ENCODE peak calls at places on chromosomes 3 and 15, in four cellular contexts. D is right lobe of liver, I is A549, V is HepG2. E is an unnamed sample.

GRCh38 chr3:11591401-11592266 is 52.1 kb downstream of the VGLL4 start:
- ATAC-seq in D (peak), I (peak), V (peak), E (peak)

GRCh38 chr3:38567498-38567897 is 71.4 kb downstream of the EXOG start:
- ATAC-seq in D (no peak), I (no peak), V (no peak), E (no peak)

GRCh38 chr3:170584585-170585007 is 1.3 kb downstream of the SLC7A14 start:
- ATAC-seq in D (peak), I (peak), V (peak), E (no peak)

GRCh38 chr15:37891754-37892368 is 42.6 kb upstream of the TMCO5A start:
- ATAC-seq in D (peak), I (peak), V (peak), E (no peak)

GRCh38 chr3:40718209-40718608 is 193.4 kb downstream of the ZNF621 start:
- ATAC-seq in D (no peak), I (no peak), V (no peak), E (no peak)

GRCh38 chr3:10447110-10447509 is 58.3 kb downstream of the ATP2B2 start:
- ATAC-seq in D (no peak), I (peak), V (no peak), E (no peak)

GRCh38 chr3:169604118-169604517 is 59.4 kb downstream of the MECOM start:
- ATAC-seq in D (no peak), I (no peak), V (no peak), E (no peak)

GRCh38 chr3:179036626-179037300 is 34.8 kb downstream of the ZMAT3 start:
- ATAC-seq in D (no peak), I (no peak), V (no peak), E (no peak)

GRCh38 chr3:177770821-177771220 is 573.5 kb upstream of the TBL1XR1 start:
- ATAC-seq in D (no peak), I (no peak), V (no peak), E (peak)

GRCh38 chr15:77992356-77993222 is 84.9 kb downstream of the TBC1D2B start:
- ATAC-seq in D (peak), I (no peak), V (peak), E (no peak)

GRCh38 chr3:160616311-160616710 is 50.9 kb upstream of the KPNA4 start:
- ATAC-seq in D (no peak), I (no peak), V (no peak), E (no peak)

GRCh38 chr3:124178531-124178930 is 186.6 kb upstream of the ROPN1 start:
- ATAC-seq in D (no peak), I (no peak), V (no peak), E (no peak)

GRCh38 chr3:136962961-136963360 is 5.2 kb downstream of the IL20RB start:
- ATAC-seq in D (no peak), I (no peak), V (no peak), E (no peak)

GRCh38 chr3:161484226-161484625 is 12.4 kb upstream of the OTOL1 start:
- ATAC-seq in D (no peak), I (no peak), V (no peak), E (no peak)

GRCh38 chr3:122992628-122993570 is 34.7 kb downstream of the SEMA5B start:
- ATAC-seq in D (no peak), I (peak), V (peak), E (peak)

GRCh38 chr3:137792633-137793271 is 28.6 kb downstream of the SOX14 start:
- ATAC-seq in D (peak), I (peak), V (peak), E (no peak)

GRCh38 chr15:69523010-69524001 is 70.7 kb downstream of the RPLP1 start:
- ATAC-seq in D (peak), I (peak), V (peak), E (peak)

GRCh38 chr15:48802867-48803266 is 8.0 kb downstream of the CEP152 start:
- ATAC-seq in D (no peak), I (peak), V (no peak), E (no peak)

GRCh38 chr3:28841436-28841835 is 439.4 kb upstream of the RBMS3 start:
- ATAC-seq in D (no peak), I (no peak), V (no peak), E (no peak)

GRCh38 chr3:10408680-10409079 is 87.8 kb upstream of the SEC13 start:
- ATAC-seq in D (no peak), I (no peak), V (no peak), E (no peak)

GRCh38 chr3:89859738-89860137 is 752.3 kb downstream of the EPHA3 start:
- ATAC-seq in D (no peak), I (no peak), V (no peak), E (no peak)

GRCh38 chr3:152046280-152046679 is 172.8 kb downstream of the SUCNR1 start:
- ATAC-seq in D (no peak), I (no peak), V (no peak), E (no peak)

GRCh38 chr3:24351779-24352469 is 142.7 kb downstream of the THRB start:
- ATAC-seq in D (peak), I (no peak), V (no peak), E (peak)

GRCh38 chr3:36756272-36756671 is 8.1 kb downstream of the DCLK3 start:
- ATAC-seq in D (no peak), I (no peak), V (no peak), E (no peak)

GRCh38 chr15:25783134-25783533 is 80.0 kb downstream of the ATP10A start:
- ATAC-seq in D (no peak), I (no peak), V (no peak), E (no peak)

GRCh38 chr3:158700559-158700958 is 28.1 kb upstream of the LXN start:
- ATAC-seq in D (peak), I (no peak), V (no peak), E (no peak)

GRCh38 chr3:3179407-3180094 is at the start of gene CRBN:
- ATAC-seq in D (peak), I (peak), V (peak), E (peak)
- TF ChIP-seq POLR2A in D (peak), I (peak), V (peak), E (peak)

GRCh38 chr3:58647661-58648141 is 18.9 kb downstream of the FAM3D start:
- ATAC-seq in D (peak), I (no peak), V (no peak), E (no peak)
- TF ChIP-seq POLR2A in D (no peak), I (no peak), V (no peak), E (no peak)

GRCh38 chr3:112642912-112643506 is 2.1 kb upstream of the CCDC80 start:
- ATAC-seq in D (peak), I (peak), V (peak), E (peak)

GRCh38 chr3:112639451-112640332 is 1.3 kb downstream of the CCDC80 start:
- ATAC-seq in D (no peak), I (no peak), V (no peak), E (no peak)

GRCh38 chr3:112643621-112644236 is 2.8 kb upstream of the CCDC80 start:
- ATAC-seq in D (no peak), I (no peak), V (no peak), E (no peak)

GRCh38 chr3:112640333-112640863 is 545 bp downstream of the CCDC80 start:
- ATAC-seq in D (peak), I (peak), V (no peak), E (peak)

DNA sequence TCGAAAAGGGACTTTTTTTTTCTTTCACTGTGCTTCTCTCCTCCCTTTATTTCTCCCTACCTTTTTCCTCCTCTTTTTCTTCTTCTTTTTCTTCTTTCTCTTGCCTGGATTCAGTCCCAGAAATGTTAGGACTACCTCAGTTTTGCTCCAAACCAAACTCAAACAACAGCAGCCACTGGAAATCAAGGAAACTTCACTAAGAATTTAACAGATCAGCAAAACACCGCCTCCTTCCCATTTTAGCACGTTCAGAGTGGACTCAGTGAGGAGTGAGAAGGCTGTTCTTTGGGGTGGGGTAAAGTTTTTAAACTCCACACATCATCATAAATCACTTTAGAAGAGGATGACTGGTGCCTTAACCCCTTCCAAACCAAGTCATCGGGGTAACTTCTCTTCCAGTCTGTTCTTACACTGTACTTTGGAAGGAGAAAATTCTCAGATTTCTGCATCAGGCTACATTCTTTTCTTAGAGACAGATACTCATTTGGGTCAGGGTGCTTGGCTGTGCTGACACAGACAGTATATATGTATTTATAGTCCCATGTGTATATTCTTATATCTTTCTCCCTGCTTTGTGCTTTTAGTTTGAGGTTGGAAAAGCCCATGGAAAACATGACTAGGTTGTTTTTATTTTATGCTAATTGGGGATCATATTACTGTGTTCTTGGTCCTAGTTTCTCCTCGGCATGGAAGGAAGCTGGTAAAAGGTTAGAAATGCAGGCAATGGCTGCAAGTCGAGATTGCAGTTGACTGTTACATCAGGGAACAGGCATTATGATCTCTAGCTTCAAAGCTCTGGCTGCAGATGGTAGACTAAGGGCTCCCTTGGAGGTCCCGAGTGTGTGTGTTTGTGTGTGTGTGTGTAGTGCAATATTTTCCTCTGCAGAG is at the start of gene CCDC80:
- ATAC-seq in D (no peak), I (peak), V (no peak), E (peak)
- TF ChIP-seq POLR2A in D (peak), I (peak), V (no peak), E (peak)

DNA sequence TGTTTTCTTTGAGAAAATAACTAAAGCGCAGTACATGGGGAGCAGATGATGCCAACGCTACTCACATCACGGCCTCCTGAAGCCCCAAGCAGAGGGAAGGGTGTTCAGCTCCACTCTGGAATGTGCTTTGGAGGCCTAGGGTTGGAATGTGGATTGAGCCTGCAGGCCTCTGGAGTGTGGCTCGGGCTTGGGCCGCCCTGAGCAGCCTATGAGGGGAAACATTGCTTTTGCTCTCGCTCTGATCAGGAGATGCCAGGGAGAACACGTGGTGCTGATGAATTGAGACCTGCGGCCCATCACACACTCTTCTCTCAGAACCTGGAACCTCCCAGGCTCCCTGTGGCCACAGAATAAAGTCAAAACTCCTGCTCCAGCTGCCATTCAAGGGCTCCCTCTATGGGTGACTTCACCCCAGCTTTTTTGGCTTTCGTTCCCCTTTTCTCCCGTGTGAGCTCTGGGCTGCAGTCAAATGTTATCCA is 23.3 kb downstream of the CCDC13 start:
- ATAC-seq in D (peak), I (peak), V (peak), E (no peak)
- TF ChIP-seq POLR2A in D (no peak), I (no peak), V (no peak), E (no peak)

GRCh38 chr3:146469206-146470017 is at the start of gene PLSCR2:
- ATAC-seq in D (peak), I (peak), V (peak), E (peak)
- TF ChIP-seq POLR2A in D (peak), I (peak), V (no peak), E (no peak)

E was measured in gastroesophageal sphincter.